ENCODE peak calls at places on chromosomes 2 and 18, in five cellular contexts. O is transverse colon, E is spleen, V is HepG2, A is suprapubic skin. H is an unnamed sample.
A peak's percentile ranks its signal among the peaks of the same experiment; 100 is the strongest.

GRCh38 chr2:127607399-127607908 is 38.5 kb upstream of the GPR17 start:
- DNase-seq in O (no peak), E (peak; percentile 48), V (no peak), A (no peak), H (no peak)

GRCh38 chr18:59691996-59692395 is 5.2 kb downstream of the CCBE1 start:
- DNase-seq in O (no peak), E (no peak), V (no peak), A (no peak), H (no peak)

GRCh38 chr2:86383844-86384243 is 46.4 kb upstream of the REEP1 start:
- DNase-seq in O (no peak), E (no peak), V (no peak), A (no peak), H (no peak)

GRCh38 chr18:49277395-49278036 is 182.9 kb downstream of the DYM start:
- DNase-seq in O (no peak), E (no peak), V (no peak), A (no peak), H (no peak)

GRCh38 chr18:45449761-45450227 is 165.5 kb upstream of the SLC14A2 start:
- DNase-seq in O (peak; percentile 38), E (no peak), V (no peak), A (peak; percentile 65), H (no peak)

GRCh38 chr2:28610583-28611201 is 114.8 kb downstream of the PLB1 start:
- DNase-seq in O (peak; percentile 50), E (peak; percentile 47), V (peak; percentile 36), A (no peak), H (peak; percentile 94)

GRCh38 chr2:62793213-62793612 is 87.7 kb downstream of the EHBP1 start:
- DNase-seq in O (no peak), E (no peak), V (peak; percentile 40), A (no peak), H (no peak)

GRCh38 chr2:64212801-64213321 is 68.6 kb upstream of the PELI1 start:
- DNase-seq in O (no peak), E (no peak), V (no peak), A (no peak), H (no peak)

GRCh38 chr2:6883448-6884122 is 6.0 kb downstream of the RSAD2 start:
- DNase-seq in O (no peak), E (no peak), V (no peak), A (no peak), H (no peak)

GRCh38 chr2:6881516-6881915 is 3.9 kb downstream of the RSAD2 start:
- DNase-seq in O (no peak), E (no peak), V (no peak), A (no peak), H (no peak)

GRCh38 chr2:6888724-6889123 is 11.1 kb downstream of the RSAD2 start:
- DNase-seq in O (no peak), E (no peak), V (no peak), A (no peak), H (no peak)

GRCh38 chr2:6887783-6888192 is 10.2 kb downstream of the RSAD2 start:
- DNase-seq in O (no peak), E (no peak), V (no peak), A (no peak), H (no peak)

DNA sequence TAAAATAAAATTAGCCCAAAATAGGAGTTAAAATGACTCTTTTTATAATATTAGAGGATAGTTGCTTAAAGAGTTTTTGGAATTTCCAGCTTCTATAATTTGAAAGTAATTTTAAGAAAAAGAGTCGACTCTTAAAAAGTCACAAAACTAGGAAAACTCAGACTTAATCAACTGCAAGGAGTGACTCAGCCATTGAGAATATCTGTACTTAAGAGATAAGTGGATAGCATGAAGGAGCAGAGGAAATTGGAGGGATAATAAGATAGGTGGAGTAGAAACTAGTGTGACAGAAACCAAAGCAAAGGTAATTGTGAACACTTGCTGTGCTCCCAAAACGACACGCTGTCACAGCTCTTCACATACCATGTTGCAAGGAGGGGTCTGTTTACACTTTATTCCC is 8.4 kb downstream of the RSAD2 start:
- DNase-seq in O (no peak), E (no peak), V (no peak), A (no peak), H (no peak)
- TF ChIP-seq POLR2A in O (no peak), E (no peak), V (no peak), A (no peak), H (no peak)

GRCh38 chr2:70472256-70472905 is 81.2 kb downstream of the TGFA start:
- DNase-seq in O (no peak), E (no peak), V (no peak), A (no peak), H (peak; percentile 54)
- TF ChIP-seq POLR2AphosphoS5 in O (no peak), E (no peak), V (no peak), A (no peak), H (no peak)

GRCh38 chr2:25247792-25248512 is 79.6 kb upstream of the POMC start:
- DNase-seq in O (no peak), E (no peak), V (peak; percentile 42), A (no peak), H (no peak)
- TF ChIP-seq CTCF in O (no peak), E (no peak), V (no peak), A (no peak), H (no peak)

GRCh38 chr2:101699191-101699938 is 1.9 kb downstream of the MAP4K4 start:
- DNase-seq in O (no peak), E (no peak), V (no peak), A (no peak), H (no peak)

GRCh38 chr2:101697794-101698418 is 399 bp downstream of the MAP4K4 start:
- DNase-seq in O (peak; percentile 21), E (peak; percentile 86), V (no peak), A (no peak), H (no peak)

GRCh38 chr2:101698419-101699190 is 1.1 kb downstream of the MAP4K4 start:
- DNase-seq in O (no peak), E (no peak), V (no peak), A (no peak), H (no peak)

GRCh38 chr2:101696272-101697123 is 1.0 kb upstream of the MAP4K4 start:
- DNase-seq in O (peak; percentile 33), E (no peak), V (no peak), A (no peak), H (no peak)

DNA sequence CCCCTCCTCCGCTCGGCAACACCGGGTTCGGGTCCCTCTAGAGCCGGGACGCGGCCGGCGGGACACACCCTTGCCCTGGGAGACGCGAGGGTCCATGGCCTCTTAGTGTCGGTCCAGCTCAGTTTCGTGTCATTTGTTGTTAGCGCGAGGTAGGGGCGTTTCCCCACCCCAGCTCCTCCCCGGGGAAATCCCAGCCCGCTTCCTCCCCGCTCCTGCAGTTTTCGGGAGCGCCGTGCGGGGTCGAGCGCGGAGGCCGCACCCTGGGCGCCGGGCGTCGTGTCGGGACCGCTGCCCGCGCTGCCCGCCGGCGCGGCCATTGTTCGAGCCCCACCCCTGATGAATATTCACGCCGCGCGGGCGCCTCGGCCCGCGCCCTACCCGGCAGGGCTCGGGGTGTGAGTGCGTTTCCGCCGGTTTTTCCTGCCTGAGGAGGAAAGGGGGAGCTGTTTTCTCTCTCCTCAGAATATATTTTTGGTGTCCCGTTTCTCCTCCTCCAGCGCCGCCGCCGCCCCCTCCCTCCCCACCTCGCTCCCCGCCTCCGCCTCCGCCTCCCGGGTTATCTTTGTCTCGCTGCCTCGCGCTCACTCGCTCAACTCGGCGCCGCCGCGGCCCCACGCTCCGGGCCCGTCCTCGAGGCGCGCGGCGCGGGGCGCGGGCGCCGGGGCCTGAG is at the start of gene MAP4K4:
- DNase-seq in O (peak; percentile 78), E (peak; percentile 95), V (peak; percentile 84), A (peak; percentile 88), H (no peak)
- TF ChIP-seq POLR2A in O (peak; percentile 8), E (no peak), V (peak; percentile 48), A (no peak), H (no peak)

GRCh38 chr2:238391042-238391441 is 35.7 kb upstream of the ASB1 start:
- DNase-seq in O (no peak), E (no peak), V (no peak), A (no peak), H (no peak)

GRCh38 chr2:238387376-238387775 is 39.4 kb upstream of the ASB1 start:
- DNase-seq in O (no peak), E (no peak), V (no peak), A (no peak), H (no peak)

GRCh38 chr2:238388794-238389193 is 37.9 kb upstream of the ASB1 start:
- DNase-seq in O (no peak), E (no peak), V (no peak), A (no peak), H (no peak)

GRCh38 chr2:238389985-238390682 is 36.6 kb upstream of the ASB1 start:
- DNase-seq in O (no peak), E (no peak), V (no peak), A (no peak), H (no peak)
- TF ChIP-seq POLR2AphosphoS5 in O (no peak), E (no peak), V (no peak), A (no peak), H (no peak)

GRCh38 chr2:199851499-199851816 is 466 bp upstream of the FTCDNL1 start:
- DNase-seq in O (no peak), E (no peak), V (no peak), A (no peak), H (no peak)
- TF ChIP-seq CTCF in O (no peak), E (peak; percentile 35), V (no peak), A (no peak), H (no peak)

GRCh38 chr2:236546561-236546961 is 23.1 kb upstream of the ACKR3 start:
- DNase-seq in O (no peak), E (peak; percentile 85), V (no peak), A (no peak), H (no peak)
- TF ChIP-seq POLR2A in O (no peak), E (no peak), V (no peak), A (no peak), H (no peak)

DNA sequence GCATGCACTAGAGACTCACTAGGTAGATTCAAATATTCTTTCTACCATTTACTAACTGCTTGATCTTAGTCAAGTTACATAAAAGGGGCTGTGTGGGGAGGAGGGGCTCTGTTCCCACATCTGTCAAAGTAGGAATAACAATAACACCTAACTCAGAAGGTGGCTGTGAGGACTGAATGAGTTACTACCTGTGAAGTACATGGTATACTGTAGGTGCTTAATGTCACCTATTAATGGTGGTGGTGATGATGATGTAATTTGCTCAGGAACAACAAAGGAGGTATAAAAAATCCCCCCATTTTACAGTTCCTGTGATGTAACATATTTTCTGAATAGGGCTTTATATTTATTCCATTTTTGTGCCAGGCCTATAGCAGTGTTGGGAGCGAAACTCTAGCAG is 40.7 kb downstream of the STAT1 start:
- DNase-seq in O (no peak), E (no peak), V (no peak), A (no peak), H (no peak)
- TF ChIP-seq POLR2AphosphoS5 in O (no peak), E (no peak), V (no peak), A (no peak), H (no peak)

GRCh38 chr18:33833847-33834246 is 255.8 kb downstream of the ASXL3 start:
- DNase-seq in O (no peak), E (no peak), V (no peak), A (no peak), H (no peak)
- TF ChIP-seq CTCF in O (no peak), E (no peak), V (no peak), A (no peak), H (no peak)